ENCODE peak calls at places on chromosomes 16 and 17, in five cellular contexts. One of them, this sample, is unnamed.

GRCh38 chr17:51372345-51373004 is 112.1 kb downstream of the UTP18 start:
- DNase-seq in IMR-90: peak
- DNase-seq in HFFc6: peak
- DNase-seq in heart right ventricle: peak
- DNase-seq in tibial nerve: peak
- DNase-seq in this sample: peak

GRCh38 chr17:76235883-76236282 is 4.4 kb downstream of the RNF157 start:
- DNase-seq in IMR-90: no peak
- DNase-seq in HFFc6: no peak
- DNase-seq in heart right ventricle: no peak
- DNase-seq in tibial nerve: no peak
- DNase-seq in this sample: no peak

GRCh38 chr17:49108318-49108717 is 24.3 kb upstream of the B4GALNT2 start:
- DNase-seq in IMR-90: peak
- DNase-seq in HFFc6: peak
- DNase-seq in heart right ventricle: no peak
- DNase-seq in tibial nerve: no peak
- DNase-seq in this sample: no peak

GRCh38 chr17:81301195-81302144 is 6.4 kb upstream of the SLC38A10 start:
- DNase-seq in IMR-90: no peak
- DNase-seq in HFFc6: no peak
- DNase-seq in heart right ventricle: no peak
- DNase-seq in tibial nerve: no peak
- DNase-seq in this sample: no peak

GRCh38 chr17:36509272-36509985 is 22.9 kb downstream of the ZNHIT3 start:
- DNase-seq in IMR-90: no peak
- DNase-seq in HFFc6: no peak
- DNase-seq in heart right ventricle: no peak
- DNase-seq in tibial nerve: no peak
- DNase-seq in this sample: no peak

GRCh38 chr17:27496501-27496943 is 40.3 kb downstream of the KSR1 start:
- DNase-seq in IMR-90: no peak
- DNase-seq in HFFc6: no peak
- DNase-seq in heart right ventricle: no peak
- DNase-seq in tibial nerve: no peak
- DNase-seq in this sample: no peak

GRCh38 chr17:69523252-69523861 is 108.9 kb downstream of the MAP2K6 start:
- DNase-seq in IMR-90: peak
- DNase-seq in HFFc6: peak
- DNase-seq in heart right ventricle: peak
- DNase-seq in tibial nerve: peak
- DNase-seq in this sample: no peak

GRCh38 chr17:66531826-66532439 is 229.5 kb downstream of the PRKCA start:
- DNase-seq in IMR-90: peak
- DNase-seq in HFFc6: no peak
- DNase-seq in heart right ventricle: no peak
- DNase-seq in tibial nerve: no peak
- DNase-seq in this sample: no peak

GRCh38 chr17:54899201-54899600 is 1.5 kb upstream of the TOM1L1 start:
- DNase-seq in IMR-90: no peak
- DNase-seq in HFFc6: no peak
- DNase-seq in heart right ventricle: no peak
- DNase-seq in tibial nerve: no peak
- DNase-seq in this sample: no peak

GRCh38 chr17:68777243-68777855 is 176.2 kb upstream of the FAM20A start:
- DNase-seq in IMR-90: peak
- DNase-seq in HFFc6: peak
- DNase-seq in heart right ventricle: peak
- DNase-seq in tibial nerve: peak
- DNase-seq in this sample: no peak

GRCh38 chr17:17408236-17408794 is 68.5 kb upstream of the MED9 start:
- DNase-seq in IMR-90: peak
- DNase-seq in HFFc6: no peak
- DNase-seq in heart right ventricle: no peak
- DNase-seq in tibial nerve: no peak
- DNase-seq in this sample: peak

GRCh38 chr16:27321013-27321960 is 7.5 kb downstream of the IL4R start:
- DNase-seq in IMR-90: peak
- DNase-seq in HFFc6: peak
- DNase-seq in heart right ventricle: no peak
- DNase-seq in tibial nerve: no peak
- DNase-seq in this sample: no peak

GRCh38 chr16:27446721-27447120 is 44.7 kb downstream of the IL21R start:
- DNase-seq in IMR-90: no peak
- DNase-seq in HFFc6: no peak
- DNase-seq in heart right ventricle: no peak
- DNase-seq in tibial nerve: no peak
- DNase-seq in this sample: no peak

GRCh38 chr16:89257757-89258465 is 40.4 kb downstream of the ZNF778 start:
- DNase-seq in IMR-90: no peak
- DNase-seq in HFFc6: no peak
- DNase-seq in heart right ventricle: no peak
- DNase-seq in tibial nerve: no peak
- DNase-seq in this sample: no peak

GRCh38 chr17:50832267-50833227 is 2.8 kb upstream of the WFIKKN2 start:
- DNase-seq in IMR-90: no peak
- DNase-seq in HFFc6: no peak
- DNase-seq in heart right ventricle: no peak
- DNase-seq in tibial nerve: no peak
- DNase-seq in this sample: no peak

GRCh38 chr16:842061-842476 is 41.5 kb upstream of the GNG13 start:
- DNase-seq in IMR-90: peak
- DNase-seq in HFFc6: no peak
- DNase-seq in heart right ventricle: no peak
- DNase-seq in tibial nerve: no peak
- DNase-seq in this sample: no peak

GRCh38 chr17:15106540-15106939 is 158.6 kb downstream of the PMP22 start:
- DNase-seq in IMR-90: peak
- DNase-seq in HFFc6: peak
- DNase-seq in heart right ventricle: no peak
- DNase-seq in tibial nerve: no peak
- DNase-seq in this sample: no peak

GRCh38 chr17:82257473-82257872 is 16.0 kb downstream of the CSNK1D start:
- DNase-seq in IMR-90: no peak
- DNase-seq in HFFc6: no peak
- DNase-seq in heart right ventricle: no peak
- DNase-seq in tibial nerve: no peak
- DNase-seq in this sample: no peak

GRCh38 chr17:16085066-16085699 is 85.6 kb downstream of the TTC19 start:
- DNase-seq in IMR-90: peak
- DNase-seq in HFFc6: peak
- DNase-seq in heart right ventricle: no peak
- DNase-seq in tibial nerve: no peak
- DNase-seq in this sample: peak

GRCh38 chr17:27296427-27296979 is 2.6 kb downstream of the WSB1 start:
- DNase-seq in IMR-90: peak
- DNase-seq in HFFc6: peak
- DNase-seq in heart right ventricle: no peak
- DNase-seq in tibial nerve: no peak
- DNase-seq in this sample: peak

GRCh38 chr16:26672206-26672605 is 394.5 kb upstream of the C16orf82 start:
- DNase-seq in IMR-90: no peak
- DNase-seq in HFFc6: no peak
- DNase-seq in heart right ventricle: no peak
- DNase-seq in tibial nerve: no peak
- DNase-seq in this sample: no peak

GRCh38 chr16:52578007-52578828 is 31.3 kb upstream of the TOX3 start:
- DNase-seq in IMR-90: no peak
- DNase-seq in HFFc6: no peak
- DNase-seq in heart right ventricle: no peak
- DNase-seq in tibial nerve: no peak
- DNase-seq in this sample: no peak

GRCh38 chr17:27906238-27906603 is 13.1 kb upstream of the LYRM9 start:
- DNase-seq in IMR-90: no peak
- DNase-seq in HFFc6: no peak
- DNase-seq in heart right ventricle: no peak
- DNase-seq in tibial nerve: no peak
- DNase-seq in this sample: no peak

GRCh38 chr16:14199199-14199598 is 128.1 kb downstream of the MRTFB start:
- DNase-seq in IMR-90: no peak
- DNase-seq in HFFc6: no peak
- DNase-seq in heart right ventricle: no peak
- DNase-seq in tibial nerve: no peak
- DNase-seq in this sample: no peak

GRCh38 chr17:79201119-79201518 is 126.5 kb downstream of the ENGASE start:
- DNase-seq in IMR-90: no peak
- DNase-seq in HFFc6: no peak
- DNase-seq in heart right ventricle: no peak
- DNase-seq in tibial nerve: no peak
- DNase-seq in this sample: no peak
- TF ChIP-seq CTCF in IMR-90: no peak
- TF ChIP-seq CTCF in HFFc6: no peak
- TF ChIP-seq CTCF in heart right ventricle: no peak
- TF ChIP-seq CTCF in tibial nerve: no peak
- TF ChIP-seq CTCF in this sample: no peak

GRCh38 chr16:72858611-72859493 is 189.1 kb downstream of the ZFHX3 start:
- DNase-seq in IMR-90: peak
- DNase-seq in HFFc6: no peak
- DNase-seq in heart right ventricle: no peak
- DNase-seq in tibial nerve: no peak
- DNase-seq in this sample: no peak

GRCh38 chr16:72854537-72854936 is 193.4 kb downstream of the ZFHX3 start:
- DNase-seq in IMR-90: no peak
- DNase-seq in HFFc6: no peak
- DNase-seq in heart right ventricle: no peak
- DNase-seq in tibial nerve: no peak
- DNase-seq in this sample: no peak

GRCh38 chr16:72857841-72858594 is 189.9 kb downstream of the ZFHX3 start:
- DNase-seq in IMR-90: no peak
- DNase-seq in HFFc6: no peak
- DNase-seq in heart right ventricle: no peak
- DNase-seq in tibial nerve: no peak
- DNase-seq in this sample: no peak

GRCh38 chr16:72859581-72859980 is 188.3 kb downstream of the ZFHX3 start:
- DNase-seq in IMR-90: no peak
- DNase-seq in HFFc6: no peak
- DNase-seq in heart right ventricle: no peak
- DNase-seq in tibial nerve: no peak
- DNase-seq in this sample: no peak

DNA sequence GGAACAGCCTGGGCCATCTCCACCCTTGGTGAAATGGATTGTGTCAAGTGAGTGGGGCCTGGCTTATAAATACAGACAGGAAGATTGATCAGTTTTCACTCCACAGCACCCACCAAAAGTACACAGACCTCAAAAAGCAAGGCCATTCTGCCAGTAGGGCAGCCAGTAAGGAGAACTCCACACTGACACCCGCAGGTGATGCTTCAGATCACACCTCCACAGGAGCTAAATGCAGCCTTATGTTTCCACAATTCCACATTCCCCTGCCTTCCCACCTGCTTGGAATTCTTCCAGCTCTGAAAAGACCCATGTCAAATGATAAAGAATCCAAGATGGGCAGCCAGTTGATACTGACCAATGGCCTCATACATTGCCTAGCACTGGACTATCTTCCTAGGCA is 191.1 kb downstream of the ZFHX3 start:
- DNase-seq in IMR-90: no peak
- DNase-seq in HFFc6: no peak
- DNase-seq in heart right ventricle: no peak
- DNase-seq in tibial nerve: no peak
- DNase-seq in this sample: no peak
- TF ChIP-seq CTCF in IMR-90: peak
- TF ChIP-seq CTCF in HFFc6: peak
- TF ChIP-seq CTCF in heart right ventricle: peak
- TF ChIP-seq CTCF in tibial nerve: no peak
- TF ChIP-seq CTCF in this sample: peak

DNA sequence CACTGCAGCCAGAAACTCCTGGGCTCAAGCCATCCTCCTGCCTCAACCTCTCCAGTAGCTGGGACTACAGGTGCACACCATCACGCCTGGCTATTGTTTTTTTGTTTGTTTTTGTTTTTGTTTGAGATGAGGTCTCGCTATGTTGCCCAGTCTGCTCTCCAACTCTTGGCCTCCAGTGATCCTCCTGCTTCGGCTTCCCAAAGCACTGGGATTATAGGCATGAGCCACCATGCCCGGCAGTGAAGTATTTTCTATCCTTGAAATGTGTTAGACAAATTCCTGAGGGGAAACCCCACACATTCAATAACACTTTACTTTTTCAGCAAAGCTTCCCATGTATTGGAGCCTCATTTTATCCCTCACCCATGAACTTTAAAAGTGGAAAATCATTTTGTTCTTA is 81.2 kb upstream of the KIFC3 start:
- DNase-seq in IMR-90: no peak
- DNase-seq in HFFc6: no peak
- DNase-seq in heart right ventricle: no peak
- DNase-seq in tibial nerve: no peak
- DNase-seq in this sample: no peak
- TF ChIP-seq CTCF in IMR-90: no peak
- TF ChIP-seq CTCF in HFFc6: no peak
- TF ChIP-seq CTCF in heart right ventricle: no peak
- TF ChIP-seq CTCF in tibial nerve: no peak
- TF ChIP-seq CTCF in this sample: no peak

GRCh38 chr17:44915727-44916058 is 393 bp upstream of the GFAP start:
- DNase-seq in IMR-90: no peak
- DNase-seq in HFFc6: no peak
- DNase-seq in heart right ventricle: no peak
- DNase-seq in tibial nerve: no peak
- DNase-seq in this sample: no peak

GRCh38 chr17:44917456-44917855 is 2.2 kb upstream of the GFAP start:
- DNase-seq in IMR-90: no peak
- DNase-seq in HFFc6: no peak
- DNase-seq in heart right ventricle: no peak
- DNase-seq in tibial nerve: no peak
- DNase-seq in this sample: no peak

GRCh38 chr17:44916059-44916780 is 920 bp upstream of the GFAP start:
- DNase-seq in IMR-90: no peak
- DNase-seq in HFFc6: no peak
- DNase-seq in heart right ventricle: no peak
- DNase-seq in tibial nerve: no peak
- DNase-seq in this sample: no peak

GRCh38 chr17:44918006-44918405 is 2.7 kb upstream of the GFAP start:
- DNase-seq in IMR-90: no peak
- DNase-seq in HFFc6: no peak
- DNase-seq in heart right ventricle: no peak
- DNase-seq in tibial nerve: no peak
- DNase-seq in this sample: no peak

DNA sequence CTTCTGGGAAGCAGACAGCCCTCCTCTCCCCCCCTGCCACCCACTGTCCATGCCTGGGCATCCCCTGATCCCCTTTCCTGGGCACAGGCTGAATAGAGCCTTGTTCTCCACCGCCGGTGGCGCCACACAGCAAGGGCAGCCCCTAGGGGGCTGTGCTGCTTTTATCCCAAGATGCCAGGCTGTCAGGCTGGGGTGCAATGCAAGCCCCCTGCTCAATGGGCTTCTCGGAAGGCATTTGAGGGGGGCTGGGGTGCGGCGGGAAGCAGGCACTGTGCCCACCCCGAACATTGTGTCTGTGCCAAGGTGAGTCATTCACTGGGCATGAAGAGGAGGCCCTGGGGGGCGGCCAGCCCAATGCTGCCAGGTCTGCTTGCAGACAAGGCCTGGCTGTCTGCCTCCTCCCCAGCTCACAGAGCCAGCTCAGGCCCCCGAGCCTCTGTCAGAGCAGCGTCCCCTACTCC is 1.5 kb upstream of the GFAP start:
- DNase-seq in IMR-90: peak
- DNase-seq in HFFc6: no peak
- DNase-seq in heart right ventricle: peak
- DNase-seq in tibial nerve: no peak
- DNase-seq in this sample: peak
- TF ChIP-seq CTCF in IMR-90: no peak
- TF ChIP-seq CTCF in HFFc6: no peak
- TF ChIP-seq CTCF in heart right ventricle: no peak
- TF ChIP-seq CTCF in tibial nerve: peak
- TF ChIP-seq CTCF in this sample: no peak